ENCODE peak calls at places on chromosomes 12 and 14, in nine cellular contexts. Z is T-helper 1 cell, C is NCI-H2171 treated with DMSO at 0.1 percent for 48 hours, G is neural progenitor cell, D is SK-MEL-5, V is non-pigmented ciliary epithelial cell, Y is RPMI7951, M is anterior cingulate cortex, H is type B pancreatic cell. O is an unnamed sample.

GRCh38 chr14:61542848-61543790 is 152.2 kb upstream of the HIF1A start:
- DNase-seq in Z (no peak), C (no peak), G (no peak), D (no peak), V (no peak), Y (no peak), M (no peak), H (no peak), O (no peak)

GRCh38 chr12:52285172-52285745 is 6.1 kb downstream of the KRT81 start:
- DNase-seq in Z (no peak), C (no peak), G (no peak), D (no peak), V (no peak), Y (peak; percentile 43), M (no peak), H (no peak), O (peak; percentile 33)

GRCh38 chr12:122064780-122065588 is 13.6 kb upstream of the MLXIP start:
- DNase-seq in Z (no peak), C (no peak), G (peak; percentile 57), D (peak; percentile 60), V (no peak), Y (peak; percentile 82), M (no peak), H (no peak), O (no peak)

GRCh38 chr12:52045794-52046199 is 5.4 kb upstream of the NR4A1 start:
- DNase-seq in Z (no peak), C (no peak), G (no peak), D (no peak), V (no peak), Y (no peak), M (no peak), H (no peak), O (no peak)

GRCh38 chr12:7645395-7646177 is 20.1 kb downstream of the APOBEC1 start:
- DNase-seq in Z (no peak), C (peak; percentile 87), G (peak; percentile 59), D (peak; percentile 57), V (no peak), Y (peak; percentile 31), M (no peak), H (no peak), O (no peak)

GRCh38 chr14:100761481-100761880 is 34.8 kb downstream of the DLK1 start:
- DNase-seq in Z (no peak), C (no peak), G (no peak), D (no peak), V (peak; percentile 63), Y (peak; percentile 53), M (no peak), H (no peak), O (no peak)

GRCh38 chr12:10247659-10248058 is 35.0 kb downstream of the GABARAPL1 start:
- DNase-seq in Z (no peak), C (no peak), G (no peak), D (no peak), V (no peak), Y (no peak), M (no peak), H (no peak), O (no peak)

GRCh38 chr12:81077686-81078441 is at the start of gene ACSS3:
- DNase-seq in Z (no peak), C (no peak), G (peak; percentile 92), D (no peak), V (no peak), Y (no peak), M (no peak), H (peak; percentile 70), O (no peak)

GRCh38 chr14:100711493-100711892 is 15.2 kb upstream of the DLK1 start:
- DNase-seq in Z (no peak), C (peak; percentile 74), G (no peak), D (no peak), V (no peak), Y (no peak), M (no peak), H (no peak), O (no peak)

GRCh38 chr12:19419086-19419485 is 20.2 kb upstream of the AEBP2 start:
- DNase-seq in Z (no peak), C (no peak), G (no peak), D (no peak), V (no peak), Y (no peak), M (no peak), H (no peak), O (no peak)

GRCh38 chr12:110253176-110253575 is 27.9 kb upstream of the ATP2A2 start:
- DNase-seq in Z (no peak), C (no peak), G (no peak), D (no peak), V (no peak), Y (no peak), M (no peak), H (no peak), O (no peak)

GRCh38 chr12:92992041-92992440 is 62.9 kb upstream of the EEA1 start:
- DNase-seq in Z (no peak), C (no peak), G (no peak), D (no peak), V (no peak), Y (no peak), M (no peak), H (no peak), O (no peak)

GRCh38 chr12:13573698-13574321 is 377.3 kb downstream of the EMP1 start:
- DNase-seq in Z (no peak), C (no peak), G (no peak), D (peak; percentile 13), V (peak; percentile 18), Y (peak; percentile 47), M (no peak), H (no peak), O (no peak)

GRCh38 chr14:100842799-100843198 is 16.9 kb downstream of the MEG3 start:
- DNase-seq in Z (no peak), C (peak; percentile 32), G (no peak), D (peak; percentile 37), V (peak; percentile 60), Y (peak; percentile 45), M (no peak), H (no peak), O (no peak)

GRCh38 chr14:105398726-105399440 is 545 bp downstream of the TEX22 start:
- DNase-seq in Z (no peak), C (peak; percentile 88), G (no peak), D (peak; percentile 10), V (no peak), Y (peak; percentile 22), M (no peak), H (no peak), O (no peak)

GRCh38 chr14:101184104-101184455 is 280.6 kb upstream of the RTL1 start:
- DNase-seq in Z (no peak), C (no peak), G (no peak), D (no peak), V (no peak), Y (no peak), M (no peak), H (no peak), O (no peak)

GRCh38 chr14:97458302-97459137 is 661.3 kb downstream of the VRK1 start:
- DNase-seq in Z (peak; percentile 69), C (no peak), G (peak; percentile 57), D (no peak), V (no peak), Y (peak; percentile 24), M (no peak), H (no peak), O (no peak)

GRCh38 chr12:124371970-124372555 is 77.2 kb downstream of the RFLNA start:
- DNase-seq in Z (no peak), C (no peak), G (no peak), D (no peak), V (no peak), Y (no peak), M (no peak), H (no peak), O (no peak)

GRCh38 chr12:34403706-34404376 is 381.5 kb downstream of the ALG10 start:
- DNase-seq in Z (no peak), C (no peak), G (no peak), D (no peak), V (no peak), Y (no peak), M (no peak), H (peak; percentile 53), O (peak; percentile 64)

GRCh38 chr12:96335270-96335669 is 65.0 kb downstream of the CDK17 start:
- DNase-seq in Z (no peak), C (no peak), G (no peak), D (no peak), V (no peak), Y (no peak), M (no peak), H (no peak), O (no peak)

GRCh38 chr12:103182299-103182698 is 224.8 kb downstream of the ASCL1 start:
- DNase-seq in Z (no peak), C (no peak), G (no peak), D (no peak), V (no peak), Y (no peak), M (no peak), H (no peak), O (no peak)

GRCh38 chr12:103755425-103755824 is 85.6 kb downstream of the NT5DC3 start:
- DNase-seq in Z (no peak), C (no peak), G (no peak), D (no peak), V (no peak), Y (no peak), M (no peak), H (no peak), O (no peak)

GRCh38 chr12:9636807-9637206 is 29.1 kb upstream of the KLRB1 start:
- DNase-seq in Z (no peak), C (no peak), G (no peak), D (peak; percentile 27), V (no peak), Y (no peak), M (no peak), H (no peak), O (no peak)

GRCh38 chr14:105883066-105884005 is 357.0 kb downstream of the TMEM121 start:
- DNase-seq in Z (no peak), C (no peak), G (no peak), D (no peak), V (no peak), Y (no peak), M (no peak), H (peak; percentile 53), O (peak; percentile 88)

GRCh38 chr14:96192049-96192448 is 12.6 kb upstream of the BDKRB2 start:
- DNase-seq in Z (no peak), C (no peak), G (no peak), D (no peak), V (no peak), Y (no peak), M (no peak), H (no peak), O (no peak)

GRCh38 chr12:49121047-49121696 is 10.0 kb downstream of the TUBA1B start:
- DNase-seq in Z (no peak), C (peak; percentile 40), G (peak; percentile 71), D (peak; percentile 86), V (no peak), Y (peak; percentile 73), M (no peak), H (no peak), O (no peak)

GRCh38 chr14:96100171-96101064 is 61.3 kb downstream of the C14orf132 start:
- DNase-seq in Z (peak; percentile 52), C (peak; percentile 84), G (peak; percentile 89), D (peak; percentile 90), V (no peak), Y (peak; percentile 79), M (peak; percentile 10), H (no peak), O (peak; percentile 91)

GRCh38 chr14:22456986-22457594 is 131.9 kb downstream of the DAD1 start:
- DNase-seq in Z (no peak), C (no peak), G (no peak), D (no peak), V (no peak), Y (no peak), M (no peak), H (no peak), O (no peak)

GRCh38 chr14:73723799-73724621 is 9.8 kb upstream of the PNMA1 start:
- DNase-seq in Z (no peak), C (peak; percentile 73), G (peak; percentile 38), D (peak; percentile 95), V (peak; percentile 82), Y (peak; percentile 96), M (no peak), H (no peak), O (peak; percentile 91)

GRCh38 chr12:121095544-121096198 is 37.0 kb upstream of the P2RX7 start:
- DNase-seq in Z (peak; percentile 67), C (peak; percentile 58), G (peak; percentile 86), D (peak; percentile 89), V (peak; percentile 3), Y (peak; percentile 56), M (peak; percentile 11), H (peak; percentile 79), O (peak; percentile 94)